ENCODE peak calls at places on chromosomes 2 and 18, in ten cellular contexts. A is GM23338, L is sigmoid colon, T is HCT116, H is prostate gland, W is spleen, Y is GM12878, D is K562, E is endothelial cell of umbilical vein, B is stomach. I is an unnamed sample. For H3K4me1, the result is how much of the 10 kb centered on the place peaks cover.

GRCh38 chr2:224078656-224079055 is 39.6 kb upstream of the SERPINE2 start:
- DNase-seq in A (no peak), L (no peak), T (no peak), H (no peak), W (no peak), Y (no peak), D (no peak), E (no peak), B (no peak), I (no peak)

GRCh38 chr2:237686659-237687136 is 59.3 kb downstream of the LRRFIP1 start:
- DNase-seq in A (peak), L (peak), T (no peak), H (no peak), W (peak), Y (no peak), D (no peak), E (peak), B (no peak), I (no peak)

GRCh38 chr2:10647451-10647850 is 42.3 kb downstream of the NOL10 start:
- DNase-seq in A (no peak), L (no peak), T (no peak), H (no peak), W (no peak), Y (no peak), D (no peak), E (no peak), B (no peak), I (no peak)

GRCh38 chr18:24426073-24426397 is 435 bp upstream of the IMPACT start:
- DNase-seq in A (no peak), L (no peak), T (no peak), H (no peak), W (no peak), Y (no peak), D (no peak), E (no peak), B (no peak), I (no peak)

GRCh38 chr18:75860166-75860565 is 432.7 kb upstream of the SMIM21 start:
- DNase-seq in A (no peak), L (no peak), T (no peak), H (no peak), W (no peak), Y (no peak), D (no peak), E (no peak), B (no peak), I (no peak)

GRCh38 chr18:55420665-55420964 is 167.4 kb downstream of the TCF4 start:
- DNase-seq in A (no peak), L (no peak), T (no peak), H (no peak), W (no peak), Y (no peak), D (no peak), E (no peak), B (no peak), I (no peak)

GRCh38 chr2:70919672-70920366 is 15.9 kb upstream of the ATP6V1B1 start:
- DNase-seq in A (peak), L (peak), T (peak), H (peak), W (peak), Y (no peak), D (peak), E (peak), B (peak), I (peak)

GRCh38 chr2:121242175-121242875 is 42.7 kb downstream of the TFCP2L1 start:
- DNase-seq in A (no peak), L (no peak), T (no peak), H (no peak), W (peak), Y (no peak), D (no peak), E (no peak), B (no peak), I (no peak)

GRCh38 chr2:65354773-65355172 is 77.6 kb downstream of the SPRED2 start:
- DNase-seq in A (no peak), L (no peak), T (no peak), H (no peak), W (no peak), Y (no peak), D (no peak), E (no peak), B (no peak), I (no peak)

GRCh38 chr2:171318463-171318934 is 115.3 kb downstream of the METTL8 start:
- DNase-seq in A (peak), L (peak), T (no peak), H (no peak), W (no peak), Y (no peak), D (no peak), E (peak), B (no peak), I (peak)

GRCh38 chr2:151976945-151977353 is 121.9 kb downstream of the CACNB4 start:
- DNase-seq in A (no peak), L (no peak), T (no peak), H (no peak), W (no peak), Y (peak), D (no peak), E (no peak), B (no peak), I (no peak)

GRCh38 chr18:80253236-80253635 is 5.9 kb upstream of the PARD6G start:
- DNase-seq in A (no peak), L (no peak), T (no peak), H (no peak), W (no peak), Y (no peak), D (no peak), E (no peak), B (no peak), I (no peak)

GRCh38 chr2:43842866-43843226 is 4.1 kb downstream of the ABCG8 start:
- DNase-seq in A (no peak), L (no peak), T (no peak), H (no peak), W (no peak), Y (no peak), D (no peak), E (no peak), B (no peak), I (no peak)

GRCh38 chr2:134173338-134174016 is 80.4 kb upstream of the MGAT5 start:
- DNase-seq in A (no peak), L (no peak), T (no peak), H (peak), W (no peak), Y (no peak), D (no peak), E (no peak), B (peak), I (peak)

GRCh38 chr18:48780151-48781001 is 170.4 kb downstream of the SMAD7 start:
- DNase-seq in A (no peak), L (no peak), T (no peak), H (no peak), W (no peak), Y (no peak), D (peak), E (peak), B (no peak), I (no peak)

GRCh38 chr2:120472891-120473309 is 127.0 kb downstream of the INHBB start:
- DNase-seq in A (no peak), L (peak), T (no peak), H (peak), W (peak), Y (no peak), D (no peak), E (no peak), B (no peak), I (no peak)

GRCh38 chr2:47725808-47726207 is 57.1 kb upstream of the MSH6 start:
- DNase-seq in A (no peak), L (no peak), T (no peak), H (no peak), W (no peak), Y (no peak), D (no peak), E (no peak), B (no peak), I (no peak)

GRCh38 chr2:70560452-70560851 is 6.8 kb upstream of the TGFA start:
- DNase-seq in A (no peak), L (no peak), T (no peak), H (no peak), W (no peak), Y (no peak), D (no peak), E (no peak), B (no peak), I (no peak)

GRCh38 chr2:238456966-238457926 is 30.5 kb downstream of the ASB1 start:
- DNase-seq in A (no peak), L (no peak), T (no peak), H (no peak), W (no peak), Y (no peak), D (no peak), E (no peak), B (no peak), I (no peak)

GRCh38 chr2:202944816-202945215 is 32.7 kb downstream of the CARF start:
- DNase-seq in A (no peak), L (no peak), T (no peak), H (no peak), W (no peak), Y (no peak), D (no peak), E (no peak), B (no peak), I (no peak)

GRCh38 chr18:31309115-31309514 is 8.8 kb upstream of the DSG1 start:
- DNase-seq in A (no peak), L (no peak), T (no peak), H (no peak), W (no peak), Y (no peak), D (no peak), E (no peak), B (no peak), I (no peak)

GRCh38 chr2:186526281-186526680 is 40.2 kb downstream of the ZC3H15 start:
- DNase-seq in A (no peak), L (no peak), T (no peak), H (no peak), W (no peak), Y (no peak), D (no peak), E (no peak), B (no peak), I (no peak)

GRCh38 chr2:142930835-142931398 is 53.5 kb downstream of the KYNU start:
- DNase-seq in A (no peak), L (no peak), T (no peak), H (no peak), W (no peak), Y (no peak), D (peak), E (no peak), B (no peak), I (no peak)

GRCh38 chr2:203427061-203427460 is 98.9 kb downstream of the ABI2 start:
- DNase-seq in A (no peak), L (no peak), T (no peak), H (no peak), W (no peak), Y (no peak), D (no peak), E (peak), B (no peak), I (no peak)

GRCh38 chr2:240438810-240439697 is 3.6 kb downstream of the GPC1 start:
- DNase-seq in A (no peak), L (peak), T (no peak), H (no peak), W (peak), Y (no peak), D (no peak), E (no peak), B (no peak), I (no peak)

GRCh38 chr2:1730047-1730937 is 14.0 kb downstream of the PXDN start:
- DNase-seq in A (peak), L (peak), T (no peak), H (no peak), W (no peak), Y (no peak), D (no peak), E (peak), B (peak), I (peak)

GRCh38 chr2:205539603-205540002 is 142.7 kb upstream of the NRP2 start:
- DNase-seq in A (no peak), L (no peak), T (peak), H (no peak), W (no peak), Y (no peak), D (peak), E (no peak), B (no peak), I (no peak)

GRCh38 chr2:11796190-11797171 is 50.0 kb downstream of the LPIN1 start:
- DNase-seq in A (no peak), L (no peak), T (no peak), H (no peak), W (no peak), Y (no peak), D (no peak), E (no peak), B (no peak), I (no peak)

GRCh38 chr2:9001229-9001628 is 2.3 kb downstream of the MBOAT2 start:
- DNase-seq in A (no peak), L (no peak), T (no peak), H (peak), W (no peak), Y (no peak), D (peak), E (peak), B (no peak), I (peak)

GRCh38 chr2:4140284-4140962 is 437.0 kb downstream of the DCDC2C start:
- DNase-seq in A (no peak), L (no peak), T (no peak), H (peak), W (no peak), Y (no peak), D (no peak), E (no peak), B (no peak), I (no peak)

GRCh38 chr2:19540739-19541503 is 182.5 kb upstream of the OSR1 start:
- DNase-seq in A (no peak), L (no peak), T (peak), H (peak), W (no peak), Y (no peak), D (no peak), E (no peak), B (no peak), I (peak)

GRCh38 chr2:37773354-37773753 is 101.9 kb upstream of the CDC42EP3 start:
- DNase-seq in A (no peak), L (no peak), T (no peak), H (no peak), W (no peak), Y (no peak), D (no peak), E (no peak), B (no peak), I (no peak)

GRCh38 chr2:9665903-9666302 is 35.1 kb upstream of the YWHAQ start:
- DNase-seq in A (no peak), L (no peak), T (no peak), H (no peak), W (no peak), Y (no peak), D (no peak), E (no peak), B (no peak), I (no peak)

DNA sequence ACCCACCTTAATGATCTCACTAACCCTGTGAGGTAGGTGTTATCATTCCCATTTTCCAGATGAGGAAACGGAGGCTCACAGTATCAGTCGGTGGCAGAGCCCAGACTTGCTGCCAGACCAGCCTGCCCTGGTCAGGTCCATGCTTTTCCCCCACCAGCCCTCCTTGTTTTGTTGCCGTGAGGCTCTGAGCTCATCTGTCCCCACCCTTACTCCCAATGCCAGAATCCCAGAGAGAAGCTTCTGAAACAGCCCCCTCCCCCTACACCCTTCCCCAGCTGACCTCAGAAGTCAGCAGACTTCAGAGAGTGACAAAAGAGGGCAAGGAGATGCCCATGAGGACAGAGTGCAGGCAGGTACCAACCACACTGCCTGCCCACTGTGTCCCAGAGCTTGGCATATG is 20.8 kb upstream of the TNS1 start:
- DNase-seq in A (no peak), L (peak), T (no peak), H (no peak), W (peak), Y (no peak), D (no peak), E (no peak), B (no peak), I (no peak)
- H3K4me1 ChIP-seq in A (under half), L (under half), T (under half), H (under half), W (under half), Y (under half), D (under half), E (under half), B (under half), I (under half)

DNA sequence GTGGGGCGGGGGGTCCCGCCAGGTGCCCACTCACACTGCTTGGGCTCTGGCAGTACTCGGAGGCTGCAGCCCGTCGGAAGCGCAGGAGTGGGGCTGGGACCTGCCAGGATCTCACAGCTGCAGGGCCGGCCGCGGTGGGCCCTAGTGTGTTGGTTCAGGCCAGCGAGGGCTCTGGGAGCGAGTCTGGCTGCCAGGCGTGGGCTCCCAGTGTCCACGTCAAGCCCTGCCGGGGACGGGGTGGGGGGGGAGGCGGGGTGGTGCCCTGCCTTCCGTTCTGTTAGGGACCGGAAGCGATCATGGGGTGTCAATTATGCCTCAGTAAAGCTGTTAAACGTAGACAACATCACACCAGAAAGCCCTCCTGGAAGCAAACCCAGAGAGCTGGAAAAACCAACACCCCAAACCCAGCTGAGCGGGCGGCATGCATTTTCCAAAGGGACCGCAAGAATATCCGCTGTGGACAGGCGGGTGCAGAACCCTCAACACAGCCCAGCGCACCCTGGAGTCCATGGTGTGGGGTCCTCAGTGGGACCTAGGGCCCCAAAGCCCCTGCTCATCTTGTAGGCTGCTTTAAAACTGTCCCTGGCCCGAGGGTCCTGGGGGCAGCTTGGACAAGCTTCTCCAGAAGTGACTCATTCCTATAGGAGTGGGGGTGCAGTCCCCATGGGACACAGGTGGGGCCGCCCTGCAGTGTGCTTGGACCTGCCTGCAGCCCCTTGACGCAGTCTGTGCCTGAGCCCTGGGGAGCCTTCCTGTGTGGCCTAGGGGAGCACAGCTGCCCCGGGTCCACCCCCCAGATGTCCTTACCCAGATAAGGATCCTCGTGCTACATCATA is 1.3 kb upstream of the HS6ST1 start:
- DNase-seq in A (no peak), L (peak), T (no peak), H (no peak), W (peak), Y (no peak), D (no peak), E (no peak), B (peak), I (no peak)
- H3K27ac ChIP-seq in A (no peak), L (no peak), T (no peak), H (no peak), W (peak), Y (no peak), D (no peak), E (no peak), B (no peak), I (no peak)

GRCh38 chr2:28340312-28341202 is 52.1 kb upstream of the FOSL2 start:
- DNase-seq in A (no peak), L (peak), T (no peak), H (no peak), W (peak), Y (no peak), D (no peak), E (no peak), B (peak), I (no peak)

GRCh38 chr2:28341208-28341891 is 51.3 kb upstream of the FOSL2 start:
- DNase-seq in A (no peak), L (peak), T (no peak), H (no peak), W (peak), Y (no peak), D (no peak), E (no peak), B (no peak), I (no peak)

GRCh38 chr2:28343971-28344715 is 48.5 kb upstream of the FOSL2 start:
- DNase-seq in A (no peak), L (no peak), T (no peak), H (no peak), W (peak), Y (no peak), D (no peak), E (no peak), B (no peak), I (no peak)

GRCh38 chr2:28343184-28343942 is 49.3 kb upstream of the FOSL2 start:
- DNase-seq in A (no peak), L (peak), T (no peak), H (no peak), W (no peak), Y (no peak), D (no peak), E (peak), B (no peak), I (no peak)

DNA sequence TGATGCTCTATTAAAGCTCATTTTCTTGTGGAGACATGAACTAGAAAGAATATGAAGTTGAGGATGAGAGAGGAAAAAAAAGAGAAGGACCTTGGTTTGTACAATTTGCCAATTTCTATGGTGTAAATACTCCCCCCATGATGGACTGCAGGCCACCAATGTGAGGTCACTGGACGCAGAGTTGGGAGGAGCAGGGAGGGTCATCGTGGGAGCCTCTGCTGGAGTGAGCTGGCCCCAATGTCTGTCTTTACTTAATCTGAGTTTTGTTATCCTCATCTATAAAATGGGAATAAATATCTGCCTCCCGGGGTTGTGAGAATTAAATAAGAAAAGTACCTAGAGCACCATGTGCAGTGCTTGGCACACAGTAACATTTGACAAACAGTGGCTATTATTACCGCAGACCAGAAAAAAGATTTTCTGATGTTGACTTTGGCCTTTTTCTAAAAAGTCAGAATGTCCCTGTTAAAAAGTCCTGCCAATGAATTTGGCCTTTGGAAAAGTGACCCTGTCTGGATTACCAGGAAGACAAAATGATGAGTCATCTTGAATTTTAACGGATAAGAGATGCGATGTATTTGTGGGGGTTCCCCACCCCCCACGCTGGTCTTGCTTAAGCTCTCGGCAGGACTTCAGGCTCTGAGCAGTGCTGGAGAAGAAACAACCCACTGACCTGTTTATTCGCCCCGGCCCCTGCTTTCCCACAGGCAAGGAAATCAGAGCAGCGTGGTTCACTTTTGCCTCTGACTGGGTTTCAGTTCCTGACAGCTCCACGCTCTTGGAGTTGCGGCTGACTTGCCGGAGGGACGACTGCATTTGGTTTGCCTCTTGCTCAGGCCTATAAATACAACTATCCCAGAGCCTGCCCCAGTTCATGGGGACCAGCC is 50.3 kb upstream of the FOSL2 start:
- DNase-seq in A (no peak), L (peak), T (no peak), H (peak), W (peak), Y (no peak), D (peak), E (peak), B (peak), I (peak)
- TF ChIP-seq POLR2AphosphoS5 in A (no peak), L (no peak), T (no peak), H (peak), W (peak), Y (no peak), D (no peak), E (peak), B (no peak), I (peak)

DNA sequence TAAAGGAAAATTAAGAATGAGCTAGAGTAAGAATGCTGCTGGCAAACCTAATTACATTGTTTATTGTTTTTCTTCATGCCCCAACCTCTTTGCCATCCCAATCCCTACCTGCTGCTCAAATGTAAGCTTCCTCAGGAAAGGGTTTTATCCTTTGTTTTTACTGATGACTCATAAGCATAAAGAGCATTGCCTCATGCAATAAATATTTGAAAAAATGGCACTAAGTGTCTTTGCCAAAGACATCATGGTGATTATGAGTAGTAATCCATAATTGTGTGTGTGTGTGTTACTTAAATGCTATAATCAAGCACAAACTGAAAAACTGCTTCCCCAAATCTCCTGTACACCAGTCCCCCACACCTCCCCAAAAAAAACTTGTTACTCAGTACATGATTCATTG is 53.4 kb downstream of the DNER start:
- DNase-seq in A (no peak), L (no peak), T (peak), H (no peak), W (no peak), Y (no peak), D (no peak), E (no peak), B (no peak), I (no peak)
- H3K4me1 ChIP-seq in A (under half), L (under half), T (under half), H (under half), W (under half), Y (under half), D (under half), E (under half), B (under half), I (under half)

I was measured in transverse colon.